ENCODE peak calls at places on chromosomes 16 and 17, in eight cellular contexts. P is esophagus squamous epithelium, X is dermis microvascular lymphatic vessel endothelial cell, Q is HFFc6, G is HT1080, D is NCI-H748 treated with DMSO at 0.1 percent for 48 hours, N is 8988T, M is SJSA1. F is an unnamed sample.

GRCh38 chr16:21263640-21264211 is 14.4 kb downstream of the CRYM start:
- DNase-seq in G (no peak), P (no peak), N (no peak), D (no peak), X (no peak), Q (peak), M (no peak), F (no peak)

GRCh38 chr16:14337303-14338191 is 266.4 kb downstream of the MRTFB start:
- DNase-seq in X (no peak), N (no peak), M (no peak), D (no peak), G (no peak), Q (no peak), P (no peak), F (no peak)

GRCh38 chr16:31458073-31458834 is 1.0 kb upstream of the ARMC5 start:
- DNase-seq in P (no peak), M (peak), G (peak), N (no peak), X (no peak), D (no peak), Q (peak), F (peak)

GRCh38 chr17:40606548-40607353 is 40.9 kb downstream of the SMARCE1 start:
- DNase-seq in N (no peak), M (no peak), X (no peak), Q (no peak), D (no peak), P (no peak), G (no peak), F (no peak)

GRCh38 chr16:7452090-7452489 is 119.4 kb downstream of the RBFOX1 start:
- DNase-seq in Q (no peak), N (no peak), G (no peak), M (no peak), X (no peak), D (no peak), P (no peak), F (no peak)

GRCh38 chr16:76768316-76768715 is 422.7 kb upstream of the MON1B start:
- DNase-seq in X (no peak), Q (no peak), D (no peak), G (no peak), P (no peak), M (no peak), N (no peak), F (no peak)

GRCh38 chr17:2948721-2949468 is 114.5 kb downstream of the OR1D5 start:
- DNase-seq in Q (no peak), D (no peak), N (no peak), P (no peak), G (no peak), M (no peak), X (no peak), F (no peak)

GRCh38 chr16:63361032-63361624 is 1324.9 kb upstream of the CDH8 start:
- DNase-seq in P (no peak), M (peak), X (no peak), Q (peak), G (peak), N (no peak), D (peak), F (no peak)

GRCh38 chr17:40333781-40334453 is 24.9 kb downstream of the RARA start:
- DNase-seq in G (no peak), N (no peak), D (no peak), M (no peak), Q (no peak), P (no peak), X (no peak), F (no peak)

GRCh38 chr17:31156326-31156725 is 61.5 kb downstream of the NF1 start:
- DNase-seq in P (no peak), M (no peak), X (no peak), D (no peak), N (no peak), Q (peak), G (no peak), F (no peak)

GRCh38 chr17:2023692-2024571 is 1.2 kb downstream of the RTN4RL1 start:
- DNase-seq in D (peak), N (no peak), X (peak), G (no peak), M (no peak), P (no peak), Q (peak), F (no peak)

GRCh38 chr16:89201467-89202377 is 1.4 kb upstream of the SLC22A31 start:
- DNase-seq in N (peak), M (no peak), G (no peak), D (peak), Q (no peak), P (no peak), X (no peak), F (peak)

GRCh38 chr17:74212262-74212912 is 984 bp upstream of the TTYH2 start:
- DNase-seq in X (no peak), P (no peak), M (peak), N (no peak), Q (no peak), D (no peak), G (peak), F (no peak)

GRCh38 chr16:69328854-69329316 is 1.5 kb downstream of the PDF start:
- DNase-seq in P (no peak), X (no peak), G (peak), N (no peak), Q (no peak), M (peak), D (no peak), F (no peak)

F was measured in T-cell.